ENCODE peak calls at places on chromosomes 3 and 15, in five cellular contexts. One of them, this sample, is unnamed.

GRCh38 chr15:53978248-53978906 is at the start of gene UNC13C:
- DNase-seq in activated T-cell treated with anti-CD3 and anti-CD28 coated beads, Interleukin-2, amount 50 U/mL, for 24 hours: no peak
- DNase-seq in HEK293T: peak; percentile 6
- DNase-seq in B cell: no peak
- DNase-seq in NCI-H1694: no peak
- DNase-seq in this sample: no peak

GRCh38 chr3:19029837-19030835 is 118.2 kb upstream of the KCNH8 start:
- DNase-seq in activated T-cell treated with anti-CD3 and anti-CD28 coated beads, Interleukin-2, amount 50 U/mL, for 24 hours: no peak
- DNase-seq in HEK293T: no peak
- DNase-seq in B cell: no peak
- DNase-seq in NCI-H1694: no peak
- DNase-seq in this sample: no peak

GRCh38 chr3:98521897-98522537 is 685 bp downstream of the CLDND1 start:
- DNase-seq in activated T-cell treated with anti-CD3 and anti-CD28 coated beads, Interleukin-2, amount 50 U/mL, for 24 hours: peak; percentile 64
- DNase-seq in HEK293T: peak; percentile 44
- DNase-seq in B cell: peak; percentile 42
- DNase-seq in NCI-H1694: peak; percentile 8
- DNase-seq in this sample: no peak

GRCh38 chr15:95770191-95770590 is 560.3 kb upstream of the NR2F2 start:
- DNase-seq in activated T-cell treated with anti-CD3 and anti-CD28 coated beads, Interleukin-2, amount 50 U/mL, for 24 hours: no peak
- DNase-seq in HEK293T: no peak
- DNase-seq in B cell: no peak
- DNase-seq in NCI-H1694: no peak
- DNase-seq in this sample: no peak

GRCh38 chr3:107271787-107272387 is 105.4 kb upstream of the CCDC54 start:
- DNase-seq in activated T-cell treated with anti-CD3 and anti-CD28 coated beads, Interleukin-2, amount 50 U/mL, for 24 hours: no peak
- DNase-seq in HEK293T: peak; percentile 40
- DNase-seq in B cell: peak; percentile 21
- DNase-seq in NCI-H1694: peak; percentile 26
- DNase-seq in this sample: peak; percentile 48

GRCh38 chr3:108243243-108243642 is 21.0 kb upstream of the IFT57 start:
- DNase-seq in activated T-cell treated with anti-CD3 and anti-CD28 coated beads, Interleukin-2, amount 50 U/mL, for 24 hours: no peak
- DNase-seq in HEK293T: no peak
- DNase-seq in B cell: no peak
- DNase-seq in NCI-H1694: no peak
- DNase-seq in this sample: no peak

GRCh38 chr15:75213212-75213767 is 11.6 kb downstream of the C15orf39 start:
- DNase-seq in activated T-cell treated with anti-CD3 and anti-CD28 coated beads, Interleukin-2, amount 50 U/mL, for 24 hours: no peak
- DNase-seq in HEK293T: no peak
- DNase-seq in B cell: no peak
- DNase-seq in NCI-H1694: no peak
- DNase-seq in this sample: no peak

GRCh38 chr3:8705575-8705974 is 28.0 kb upstream of the CAV3 start:
- DNase-seq in activated T-cell treated with anti-CD3 and anti-CD28 coated beads, Interleukin-2, amount 50 U/mL, for 24 hours: no peak
- DNase-seq in HEK293T: no peak
- DNase-seq in B cell: no peak
- DNase-seq in NCI-H1694: no peak
- DNase-seq in this sample: no peak

GRCh38 chr15:25242957-25243799 is 195.6 kb downstream of the UBE3A start:
- DNase-seq in activated T-cell treated with anti-CD3 and anti-CD28 coated beads, Interleukin-2, amount 50 U/mL, for 24 hours: peak; percentile 16
- DNase-seq in HEK293T: no peak
- DNase-seq in B cell: no peak
- DNase-seq in NCI-H1694: no peak
- DNase-seq in this sample: no peak

GRCh38 chr3:55494976-55495375 is 7.9 kb upstream of the WNT5A start:
- DNase-seq in activated T-cell treated with anti-CD3 and anti-CD28 coated beads, Interleukin-2, amount 50 U/mL, for 24 hours: no peak
- DNase-seq in HEK293T: no peak
- DNase-seq in B cell: no peak
- DNase-seq in NCI-H1694: no peak
- DNase-seq in this sample: no peak

GRCh38 chr3:178907081-178907480 is 164.5 kb downstream of the ZMAT3 start:
- DNase-seq in activated T-cell treated with anti-CD3 and anti-CD28 coated beads, Interleukin-2, amount 50 U/mL, for 24 hours: no peak
- DNase-seq in HEK293T: no peak
- DNase-seq in B cell: no peak
- DNase-seq in NCI-H1694: no peak
- DNase-seq in this sample: no peak

GRCh38 chr15:79942656-79943481 is 28.1 kb downstream of the BCL2A1 start:
- DNase-seq in activated T-cell treated with anti-CD3 and anti-CD28 coated beads, Interleukin-2, amount 50 U/mL, for 24 hours: no peak
- DNase-seq in HEK293T: no peak
- DNase-seq in B cell: no peak
- DNase-seq in NCI-H1694: no peak
- DNase-seq in this sample: no peak

GRCh38 chr15:85579957-85580694 is 199.7 kb downstream of the AKAP13 start:
- DNase-seq in activated T-cell treated with anti-CD3 and anti-CD28 coated beads, Interleukin-2, amount 50 U/mL, for 24 hours: no peak
- DNase-seq in HEK293T: no peak
- DNase-seq in B cell: peak; percentile 19
- DNase-seq in NCI-H1694: no peak
- DNase-seq in this sample: no peak

GRCh38 chr3:111482611-111483010 is 59.4 kb upstream of the CD96 start:
- DNase-seq in activated T-cell treated with anti-CD3 and anti-CD28 coated beads, Interleukin-2, amount 50 U/mL, for 24 hours: no peak
- DNase-seq in HEK293T: no peak
- DNase-seq in B cell: no peak
- DNase-seq in NCI-H1694: no peak
- DNase-seq in this sample: no peak

GRCh38 chr3:56799251-56799882 is 2.4 kb downstream of the ARHGEF3 start:
- DNase-seq in activated T-cell treated with anti-CD3 and anti-CD28 coated beads, Interleukin-2, amount 50 U/mL, for 24 hours: no peak
- DNase-seq in HEK293T: no peak
- DNase-seq in B cell: peak; percentile 77
- DNase-seq in NCI-H1694: peak; percentile 67
- DNase-seq in this sample: peak; percentile 16

GRCh38 chr3:5330152-5330810 is 142.8 kb downstream of the EDEM1 start:
- DNase-seq in activated T-cell treated with anti-CD3 and anti-CD28 coated beads, Interleukin-2, amount 50 U/mL, for 24 hours: no peak
- DNase-seq in HEK293T: no peak
- DNase-seq in B cell: no peak
- DNase-seq in NCI-H1694: no peak
- DNase-seq in this sample: no peak

GRCh38 chr3:144643778-144644191 is 672.2 kb downstream of the DIPK2A start:
- DNase-seq in activated T-cell treated with anti-CD3 and anti-CD28 coated beads, Interleukin-2, amount 50 U/mL, for 24 hours: no peak
- DNase-seq in HEK293T: no peak
- DNase-seq in B cell: no peak
- DNase-seq in NCI-H1694: no peak
- DNase-seq in this sample: no peak

GRCh38 chr3:129827765-129828164 is 65.7 kb downstream of the TMCC1 start:
- DNase-seq in activated T-cell treated with anti-CD3 and anti-CD28 coated beads, Interleukin-2, amount 50 U/mL, for 24 hours: no peak
- DNase-seq in HEK293T: no peak
- DNase-seq in B cell: peak; percentile 60
- DNase-seq in NCI-H1694: no peak
- DNase-seq in this sample: no peak

GRCh38 chr15:51460796-51461195 is 119.3 kb downstream of the GLDN start:
- DNase-seq in activated T-cell treated with anti-CD3 and anti-CD28 coated beads, Interleukin-2, amount 50 U/mL, for 24 hours: no peak
- DNase-seq in HEK293T: no peak
- DNase-seq in B cell: no peak
- DNase-seq in NCI-H1694: no peak
- DNase-seq in this sample: no peak

GRCh38 chr3:39166932-39167532 is 13.6 kb upstream of the CSRNP1 start:
- DNase-seq in activated T-cell treated with anti-CD3 and anti-CD28 coated beads, Interleukin-2, amount 50 U/mL, for 24 hours: no peak
- DNase-seq in HEK293T: no peak
- DNase-seq in B cell: no peak
- DNase-seq in NCI-H1694: no peak
- DNase-seq in this sample: no peak

GRCh38 chr15:90955911-90956310 is 1.2 kb downstream of the RCCD1 start:
- DNase-seq in activated T-cell treated with anti-CD3 and anti-CD28 coated beads, Interleukin-2, amount 50 U/mL, for 24 hours: no peak
- DNase-seq in HEK293T: no peak
- DNase-seq in B cell: no peak
- DNase-seq in NCI-H1694: no peak
- DNase-seq in this sample: no peak

GRCh38 chr3:128936341-128936740 is 56.9 kb downstream of the ACAD9 start:
- DNase-seq in activated T-cell treated with anti-CD3 and anti-CD28 coated beads, Interleukin-2, amount 50 U/mL, for 24 hours: no peak
- DNase-seq in HEK293T: no peak
- DNase-seq in B cell: no peak
- DNase-seq in NCI-H1694: no peak
- DNase-seq in this sample: no peak

GRCh38 chr3:147393261-147393964 is 12.9 kb downstream of the ZIC4 start:
- DNase-seq in activated T-cell treated with anti-CD3 and anti-CD28 coated beads, Interleukin-2, amount 50 U/mL, for 24 hours: no peak
- DNase-seq in HEK293T: no peak
- DNase-seq in B cell: no peak
- DNase-seq in NCI-H1694: no peak
- DNase-seq in this sample: no peak

GRCh38 chr3:177381070-177381469 is 183.8 kb upstream of the TBL1XR1 start:
- DNase-seq in activated T-cell treated with anti-CD3 and anti-CD28 coated beads, Interleukin-2, amount 50 U/mL, for 24 hours: no peak
- DNase-seq in HEK293T: no peak
- DNase-seq in B cell: no peak
- DNase-seq in NCI-H1694: no peak
- DNase-seq in this sample: no peak

GRCh38 chr3:114447950-114448479 is 154.2 kb downstream of the TIGIT start:
- DNase-seq in activated T-cell treated with anti-CD3 and anti-CD28 coated beads, Interleukin-2, amount 50 U/mL, for 24 hours: no peak
- DNase-seq in HEK293T: no peak
- DNase-seq in B cell: no peak
- DNase-seq in NCI-H1694: no peak
- DNase-seq in this sample: no peak

GRCh38 chr3:172153335-172153861 is 114.0 kb downstream of the FNDC3B start:
- DNase-seq in activated T-cell treated with anti-CD3 and anti-CD28 coated beads, Interleukin-2, amount 50 U/mL, for 24 hours: peak; percentile 45
- DNase-seq in HEK293T: no peak
- DNase-seq in B cell: no peak
- DNase-seq in NCI-H1694: no peak
- DNase-seq in this sample: no peak

GRCh38 chr3:143901105-143901504 is 52.8 kb upstream of the SLC9A9 start:
- DNase-seq in activated T-cell treated with anti-CD3 and anti-CD28 coated beads, Interleukin-2, amount 50 U/mL, for 24 hours: no peak
- DNase-seq in HEK293T: no peak
- DNase-seq in B cell: no peak
- DNase-seq in NCI-H1694: no peak
- DNase-seq in this sample: no peak

GRCh38 chr3:124607163-124607562 is 123.1 kb upstream of the UMPS start:
- DNase-seq in activated T-cell treated with anti-CD3 and anti-CD28 coated beads, Interleukin-2, amount 50 U/mL, for 24 hours: no peak
- DNase-seq in HEK293T: no peak
- DNase-seq in B cell: no peak
- DNase-seq in NCI-H1694: no peak
- DNase-seq in this sample: no peak

GRCh38 chr3:111112913-111113312 is 41.3 kb downstream of the NECTIN3 start:
- DNase-seq in activated T-cell treated with anti-CD3 and anti-CD28 coated beads, Interleukin-2, amount 50 U/mL, for 24 hours: no peak
- DNase-seq in HEK293T: no peak
- DNase-seq in B cell: no peak
- DNase-seq in NCI-H1694: no peak
- DNase-seq in this sample: no peak

GRCh38 chr3:63462732-63463131 is 184.6 kb downstream of the SYNPR start:
- DNase-seq in activated T-cell treated with anti-CD3 and anti-CD28 coated beads, Interleukin-2, amount 50 U/mL, for 24 hours: no peak
- DNase-seq in HEK293T: peak; percentile 12
- DNase-seq in B cell: no peak
- DNase-seq in NCI-H1694: no peak
- DNase-seq in this sample: no peak

GRCh38 chr3:279325-279724 is 82.8 kb downstream of the CHL1 start:
- DNase-seq in activated T-cell treated with anti-CD3 and anti-CD28 coated beads, Interleukin-2, amount 50 U/mL, for 24 hours: no peak
- DNase-seq in HEK293T: no peak
- DNase-seq in B cell: no peak
- DNase-seq in NCI-H1694: no peak
- DNase-seq in this sample: no peak

GRCh38 chr3:53295410-53295809 is 39.6 kb upstream of the TKT start:
- DNase-seq in activated T-cell treated with anti-CD3 and anti-CD28 coated beads, Interleukin-2, amount 50 U/mL, for 24 hours: no peak
- DNase-seq in HEK293T: no peak
- DNase-seq in B cell: no peak
- DNase-seq in NCI-H1694: no peak
- DNase-seq in this sample: no peak

GRCh38 chr3:7444886-7445285 is 584.0 kb downstream of the GRM7 start:
- DNase-seq in activated T-cell treated with anti-CD3 and anti-CD28 coated beads, Interleukin-2, amount 50 U/mL, for 24 hours: no peak
- DNase-seq in HEK293T: no peak
- DNase-seq in B cell: no peak
- DNase-seq in NCI-H1694: no peak
- DNase-seq in this sample: no peak

GRCh38 chr15:40050788-40051615 is 12.0 kb upstream of the SRP14 start:
- DNase-seq in activated T-cell treated with anti-CD3 and anti-CD28 coated beads, Interleukin-2, amount 50 U/mL, for 24 hours: no peak
- DNase-seq in HEK293T: no peak
- DNase-seq in B cell: no peak
- DNase-seq in NCI-H1694: no peak
- DNase-seq in this sample: no peak

GRCh38 chr3:98188553-98188952 is 22.1 kb downstream of the OR5H15 start:
- DNase-seq in activated T-cell treated with anti-CD3 and anti-CD28 coated beads, Interleukin-2, amount 50 U/mL, for 24 hours: no peak
- DNase-seq in HEK293T: peak; percentile 14
- DNase-seq in B cell: no peak
- DNase-seq in NCI-H1694: no peak
- DNase-seq in this sample: no peak

GRCh38 chr3:48042071-48042760 is 26.0 kb upstream of the MAP4 start:
- DNase-seq in activated T-cell treated with anti-CD3 and anti-CD28 coated beads, Interleukin-2, amount 50 U/mL, for 24 hours: no peak
- DNase-seq in HEK293T: no peak
- DNase-seq in B cell: no peak
- DNase-seq in NCI-H1694: no peak
- DNase-seq in this sample: no peak

This sample was measured in DMS 273 treated with DMSO at 0.1 percent for 48 hours.